ENCODE peak calls at places on chromosomes 12 and 14, in nine cellular contexts. F is transverse colon, H is HepG2, S is A549, M is sigmoid colon, E is tibial nerve, Z is upper lobe of left lung, Y is ovary, L is stomach. P is an unnamed sample.

GRCh38 chr12:29562167-29562776 is 64.8 kb upstream of the OVCH1 start:
- DNase-seq in F (no peak), H (no peak), S (no peak), M (peak), E (no peak), Z (no peak), Y (peak), L (no peak), P (no peak)

GRCh38 chr14:55327179-55327578 is 56.0 kb downstream of the FBXO34 start:
- DNase-seq in F (no peak), H (no peak), S (no peak), M (no peak), E (no peak), Z (no peak), Y (no peak), L (no peak), P (no peak)

GRCh38 chr12:32702470-32702869 is 23.4 kb downstream of the DNM1L start:
- DNase-seq in F (no peak), H (no peak), S (no peak), M (no peak), E (no peak), Z (no peak), Y (no peak), L (no peak), P (no peak)

GRCh38 chr12:3726455-3726854 is 26.5 kb downstream of the CRACR2A start:
- DNase-seq in F (no peak), H (no peak), S (no peak), M (no peak), E (no peak), Z (no peak), Y (no peak), L (no peak), P (no peak)

GRCh38 chr12:121167232-121167820 is 34.6 kb downstream of the P2RX7 start:
- DNase-seq in F (no peak), H (no peak), S (no peak), M (no peak), E (no peak), Z (peak), Y (no peak), L (no peak), P (no peak)

GRCh38 chr14:104998801-104999200 is 13.2 kb downstream of the CLBA1 start:
- DNase-seq in F (no peak), H (no peak), S (no peak), M (no peak), E (no peak), Z (no peak), Y (no peak), L (no peak), P (no peak)

GRCh38 chr14:50836515-50836914 is 5.6 kb upstream of the NIN start:
- DNase-seq in F (no peak), H (no peak), S (no peak), M (no peak), E (no peak), Z (no peak), Y (no peak), L (no peak), P (no peak)

GRCh38 chr14:104044016-104044415 is 41.5 kb upstream of the ASPG start:
- DNase-seq in F (no peak), H (no peak), S (no peak), M (no peak), E (no peak), Z (no peak), Y (no peak), L (no peak), P (no peak)

GRCh38 chr12:96155781-96156180 is 38.4 kb upstream of the ELK3 start:
- DNase-seq in F (no peak), H (no peak), S (no peak), M (no peak), E (no peak), Z (no peak), Y (no peak), L (no peak), P (no peak)

GRCh38 chr12:114678718-114679117 is 5.3 kb downstream of the TBX3 start:
- DNase-seq in F (no peak), H (no peak), S (no peak), M (no peak), E (no peak), Z (no peak), Y (no peak), L (no peak), P (no peak)

GRCh38 chr14:56963381-56963780 is 153.1 kb upstream of the OTX2 start:
- DNase-seq in F (no peak), H (no peak), S (no peak), M (no peak), E (no peak), Z (no peak), Y (no peak), L (no peak), P (no peak)

GRCh38 chr14:44404021-44404420 is 103.1 kb downstream of the FSCB start:
- DNase-seq in F (peak), H (no peak), S (no peak), M (no peak), E (no peak), Z (no peak), Y (no peak), L (no peak), P (no peak)

GRCh38 chr12:132771126-132771838 is 9.7 kb upstream of the ANKLE2 start:
- DNase-seq in F (peak), H (no peak), S (no peak), M (no peak), E (no peak), Z (no peak), Y (no peak), L (no peak), P (no peak)

GRCh38 chr14:26709019-26709418 is 111.2 kb upstream of the NOVA1 start:
- DNase-seq in F (no peak), H (no peak), S (no peak), M (no peak), E (no peak), Z (no peak), Y (no peak), L (no peak), P (no peak)

GRCh38 chr12:57118711-57119271 is 7.6 kb upstream of the STAT6 start:
- DNase-seq in F (no peak), H (no peak), S (no peak), M (no peak), E (no peak), Z (no peak), Y (no peak), L (no peak), P (no peak)

GRCh38 chr14:65356327-65356836 is 56.1 kb upstream of the FUT8 start:
- DNase-seq in F (no peak), H (peak), S (peak), M (no peak), E (no peak), Z (peak), Y (no peak), L (peak), P (no peak)

GRCh38 chr14:100033347-100034052 is 31.7 kb upstream of the EVL start:
- DNase-seq in F (no peak), H (no peak), S (no peak), M (no peak), E (no peak), Z (no peak), Y (no peak), L (no peak), P (no peak)

GRCh38 chr14:100038065-100038464 is 27.2 kb upstream of the EVL start:
- DNase-seq in F (no peak), H (no peak), S (no peak), M (no peak), E (no peak), Z (no peak), Y (no peak), L (no peak), P (no peak)

GRCh38 chr14:100032749-100033148 is 32.5 kb upstream of the EVL start:
- DNase-seq in F (no peak), H (no peak), S (no peak), M (no peak), E (no peak), Z (no peak), Y (no peak), L (no peak), P (no peak)

GRCh38 chr14:100037351-100037750 is 27.9 kb upstream of the EVL start:
- DNase-seq in F (no peak), H (no peak), S (no peak), M (no peak), E (no peak), Z (no peak), Y (no peak), L (peak), P (no peak)

DNA sequence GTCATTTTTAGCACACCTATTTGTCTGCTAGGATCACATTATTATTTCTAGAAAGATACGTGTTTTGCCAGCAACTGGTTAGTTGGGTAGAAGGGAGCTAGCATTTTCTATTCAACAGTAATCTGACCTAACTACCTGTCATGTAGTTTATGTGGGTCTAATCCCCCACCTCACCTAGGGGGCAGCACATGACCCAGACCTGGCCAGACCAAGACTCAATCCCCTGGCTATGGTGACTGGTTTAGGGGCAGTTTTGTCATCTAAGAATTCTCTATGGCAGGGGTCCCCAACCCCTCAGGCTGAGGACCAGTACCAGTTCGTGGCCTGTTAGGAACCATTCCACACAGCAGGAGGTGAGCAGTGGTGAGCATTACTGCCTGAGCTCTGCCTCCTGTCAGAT is 29.5 kb upstream of the EVL start:
- DNase-seq in F (no peak), H (no peak), S (no peak), M (no peak), E (no peak), Z (no peak), Y (no peak), L (no peak), P (no peak)
- TF ChIP-seq CTCF in F (no peak), H (peak), S (no peak), M (no peak), E (no peak), Z (no peak), Y (no peak), L (no peak), P (no peak)

GRCh38 chr14:70856851-70857498 is 47.7 kb upstream of the MAP3K9 start:
- DNase-seq in F (no peak), H (no peak), S (no peak), M (no peak), E (no peak), Z (no peak), Y (no peak), L (no peak), P (no peak)
- TF ChIP-seq EP300 in F (no peak), H (no peak), S (no peak), M (no peak), E (no peak), Z (no peak), Y (no peak), L (no peak), P (no peak)

GRCh38 chr14:90060312-90060964 is 1.4 kb upstream of the KCNK13 start:
- DNase-seq in F (peak), H (peak), S (peak), M (no peak), E (no peak), Z (no peak), Y (no peak), L (peak), P (no peak)
- TF ChIP-seq CTCF in F (peak), H (peak), S (peak), M (no peak), E (peak), Z (no peak), Y (no peak), L (no peak), P (no peak)

GRCh38 chr12:52360106-52360662 is 7.1 kb downstream of the KRT85 start:
- DNase-seq in F (no peak), H (no peak), S (no peak), M (no peak), E (no peak), Z (no peak), Y (no peak), L (no peak), P (peak)
- TF ChIP-seq EP300 in F (no peak), H (no peak), S (no peak), M (no peak), E (no peak), Z (no peak), Y (no peak), L (no peak), P (no peak)

GRCh38 chr12:84786622-84787021 is 126.0 kb downstream of the SLC6A15 start:
- DNase-seq in F (no peak), H (no peak), S (no peak), M (no peak), E (no peak), Z (no peak), Y (no peak), L (no peak), P (no peak)

GRCh38 chr12:84785281-84785680 is 127.3 kb downstream of the SLC6A15 start:
- DNase-seq in F (no peak), H (no peak), S (no peak), M (no peak), E (no peak), Z (no peak), Y (no peak), L (no peak), P (no peak)

GRCh38 chr12:84789184-84789583 is 123.4 kb downstream of the SLC6A15 start:
- DNase-seq in F (no peak), H (no peak), S (no peak), M (no peak), E (no peak), Z (no peak), Y (no peak), L (no peak), P (no peak)

GRCh38 chr12:84787253-84787652 is 125.3 kb downstream of the SLC6A15 start:
- DNase-seq in F (no peak), H (no peak), S (no peak), M (no peak), E (no peak), Z (no peak), Y (no peak), L (no peak), P (no peak)

GRCh38 chr12:84785951-84786350 is 126.6 kb downstream of the SLC6A15 start:
- DNase-seq in F (no peak), H (no peak), S (no peak), M (no peak), E (no peak), Z (no peak), Y (no peak), L (no peak), P (no peak)
- TF ChIP-seq CTCF in F (no peak), H (no peak), S (no peak), M (no peak), E (no peak), Z (no peak), Y (no peak), L (no peak), P (no peak)

DNA sequence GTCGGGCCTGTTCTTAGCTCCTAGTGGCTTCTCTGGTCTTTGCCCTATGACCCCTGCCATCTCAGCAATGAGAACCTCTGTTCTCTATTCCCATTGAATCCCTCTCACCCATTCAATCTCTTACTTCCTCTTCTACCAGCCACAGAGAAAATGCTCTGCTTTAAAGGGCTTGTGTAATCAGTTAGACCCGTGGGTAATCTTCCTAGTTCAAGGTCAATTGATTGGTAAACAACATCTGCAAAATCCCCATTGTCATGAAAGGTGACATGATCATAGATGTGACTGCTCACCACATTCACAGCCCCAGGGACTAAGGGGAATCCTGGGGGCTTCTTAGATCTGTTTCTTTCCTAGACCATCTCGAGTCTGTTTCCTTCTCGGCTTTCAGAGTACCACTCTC is 7.2 kb upstream of the CCDC197 start:
- DNase-seq in F (no peak), H (peak), S (no peak), M (no peak), E (no peak), Z (no peak), Y (no peak), L (no peak), P (no peak)
- TF ChIP-seq EP300 in F (no peak), H (peak), S (no peak), M (no peak), E (no peak), Z (no peak), Y (no peak), L (no peak), P (no peak)